ENCODE peak calls at places on chromosomes 16 and 17, in ten cellular contexts. One of them, this sample, is unnamed.

GRCh38 chr17:44014133-44014436 is 678 bp downstream of the TMEM101 start:
- DNase-seq in esophagus muscularis mucosa: no peak
- DNase-seq in Peyer's patch: no peak
- DNase-seq in A549: no peak
- DNase-seq in body of pancreas: no peak
- DNase-seq in testis: no peak
- DNase-seq in adrenal gland: no peak
- DNase-seq in H54: no peak
- DNase-seq in stomach: no peak
- DNase-seq in heart left ventricle: no peak
- DNase-seq in this sample: no peak

GRCh38 chr17:74631468-74632195 is 8.1 kb upstream of the CD300E start:
- DNase-seq in esophagus muscularis mucosa: no peak
- DNase-seq in stomach: no peak
- DNase-seq in heart left ventricle: no peak
- DNase-seq in adrenal gland: no peak
- DNase-seq in H54: no peak
- DNase-seq in Peyer's patch: no peak
- DNase-seq in testis: no peak
- DNase-seq in A549: no peak
- DNase-seq in body of pancreas: no peak
- DNase-seq in this sample: no peak

GRCh38 chr16:26605872-26606271 is 460.9 kb upstream of the C16orf82 start:
- DNase-seq in Peyer's patch: no peak
- DNase-seq in heart left ventricle: no peak
- DNase-seq in body of pancreas: no peak
- DNase-seq in adrenal gland: no peak
- DNase-seq in stomach: no peak
- DNase-seq in A549: no peak
- DNase-seq in H54: no peak
- DNase-seq in testis: no peak
- DNase-seq in esophagus muscularis mucosa: peak
- DNase-seq in this sample: no peak

GRCh38 chr16:24118126-24118821 is 137.9 kb upstream of the CACNG3 start:
- DNase-seq in testis: no peak
- DNase-seq in H54: no peak
- DNase-seq in esophagus muscularis mucosa: no peak
- DNase-seq in A549: no peak
- DNase-seq in stomach: no peak
- DNase-seq in Peyer's patch: no peak
- DNase-seq in body of pancreas: no peak
- DNase-seq in heart left ventricle: peak
- DNase-seq in adrenal gland: no peak
- DNase-seq in this sample: no peak

GRCh38 chr17:74116087-74116717 is 87.3 kb upstream of the RPL38 start:
- DNase-seq in testis: no peak
- DNase-seq in stomach: no peak
- DNase-seq in H54: peak
- DNase-seq in adrenal gland: no peak
- DNase-seq in esophagus muscularis mucosa: no peak
- DNase-seq in Peyer's patch: peak
- DNase-seq in heart left ventricle: no peak
- DNase-seq in body of pancreas: no peak
- DNase-seq in A549: no peak
- DNase-seq in this sample: no peak

GRCh38 chr17:43477832-43478634 is 5.7 kb upstream of the DHX8 start:
- DNase-seq in adrenal gland: no peak
- DNase-seq in Peyer's patch: no peak
- DNase-seq in A549: no peak
- DNase-seq in stomach: no peak
- DNase-seq in heart left ventricle: no peak
- DNase-seq in H54: no peak
- DNase-seq in testis: no peak
- DNase-seq in esophagus muscularis mucosa: no peak
- DNase-seq in body of pancreas: no peak
- DNase-seq in this sample: no peak

GRCh38 chr16:56673916-56674315 is 4.3 kb downstream of the MT1H start:
- DNase-seq in stomach: peak
- DNase-seq in body of pancreas: peak
- DNase-seq in Peyer's patch: no peak
- DNase-seq in A549: no peak
- DNase-seq in heart left ventricle: no peak
- DNase-seq in testis: no peak
- DNase-seq in adrenal gland: peak
- DNase-seq in H54: no peak
- DNase-seq in esophagus muscularis mucosa: no peak
- DNase-seq in this sample: no peak

GRCh38 chr16:19655242-19655777 is 62.7 kb downstream of the KNOP1 start:
- DNase-seq in body of pancreas: no peak
- DNase-seq in Peyer's patch: no peak
- DNase-seq in heart left ventricle: no peak
- DNase-seq in stomach: no peak
- DNase-seq in esophagus muscularis mucosa: no peak
- DNase-seq in H54: no peak
- DNase-seq in adrenal gland: no peak
- DNase-seq in A549: no peak
- DNase-seq in testis: peak
- DNase-seq in this sample: no peak

GRCh38 chr16:30367349-30368009 is 2.8 kb downstream of the TBC1D10B start:
- DNase-seq in Peyer's patch: no peak
- DNase-seq in body of pancreas: no peak
- DNase-seq in esophagus muscularis mucosa: no peak
- DNase-seq in A549: no peak
- DNase-seq in testis: no peak
- DNase-seq in H54: no peak
- DNase-seq in stomach: no peak
- DNase-seq in adrenal gland: no peak
- DNase-seq in heart left ventricle: no peak
- DNase-seq in this sample: no peak

GRCh38 chr16:30368792-30369090 is 1.6 kb downstream of the TBC1D10B start:
- DNase-seq in stomach: no peak
- DNase-seq in A549: no peak
- DNase-seq in esophagus muscularis mucosa: no peak
- DNase-seq in body of pancreas: no peak
- DNase-seq in testis: no peak
- DNase-seq in heart left ventricle: no peak
- DNase-seq in adrenal gland: no peak
- DNase-seq in Peyer's patch: no peak
- DNase-seq in H54: no peak
- DNase-seq in this sample: no peak

GRCh38 chr16:30369938-30370443 is 303 bp downstream of the TBC1D10B start:
- DNase-seq in adrenal gland: no peak
- DNase-seq in Peyer's patch: no peak
- DNase-seq in testis: no peak
- DNase-seq in H54: no peak
- DNase-seq in heart left ventricle: no peak
- DNase-seq in esophagus muscularis mucosa: no peak
- DNase-seq in stomach: no peak
- DNase-seq in A549: no peak
- DNase-seq in body of pancreas: no peak
- DNase-seq in this sample: peak

GRCh38 chr16:30369091-30369937 is 980 bp downstream of the TBC1D10B start:
- DNase-seq in A549: no peak
- DNase-seq in stomach: no peak
- DNase-seq in body of pancreas: no peak
- DNase-seq in H54: no peak
- DNase-seq in adrenal gland: peak
- DNase-seq in esophagus muscularis mucosa: no peak
- DNase-seq in heart left ventricle: no peak
- DNase-seq in Peyer's patch: no peak
- DNase-seq in testis: no peak
- DNase-seq in this sample: no peak

DNA sequence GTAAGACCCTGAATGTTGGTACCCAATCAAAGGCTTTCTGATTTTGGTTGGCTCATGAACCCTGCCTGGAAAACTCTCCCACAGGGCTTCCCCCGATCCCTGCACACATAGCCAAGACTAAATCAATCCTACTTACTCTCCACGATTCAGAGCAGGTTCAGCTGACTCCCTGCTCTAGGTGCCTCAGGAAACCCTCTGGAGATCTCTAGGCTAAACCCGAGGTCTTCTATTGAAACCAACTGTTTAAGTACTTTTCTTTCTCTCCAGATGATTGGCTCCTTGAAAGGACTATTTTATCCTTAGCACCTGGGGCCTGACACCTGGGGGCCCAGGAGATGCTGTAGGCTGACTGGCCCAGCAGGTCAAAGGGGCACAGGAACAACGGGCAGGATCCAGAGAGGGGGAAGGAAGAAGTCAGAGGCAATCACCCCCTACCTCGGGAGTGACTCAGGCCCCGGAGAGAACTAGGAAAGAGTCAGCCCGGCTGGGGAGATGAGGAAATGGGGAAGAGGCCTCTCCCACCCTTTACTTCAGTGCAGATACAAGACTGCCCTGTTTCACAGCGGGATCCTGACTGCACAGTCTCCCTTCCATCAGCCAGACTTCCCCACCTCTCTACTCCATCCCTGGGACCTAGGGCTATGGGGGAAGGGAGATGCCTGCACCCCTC is 2.0 kb downstream of the TBC1D10B start:
- DNase-seq in esophagus muscularis mucosa: no peak
- DNase-seq in body of pancreas: no peak
- DNase-seq in A549: no peak
- DNase-seq in heart left ventricle: no peak
- DNase-seq in adrenal gland: no peak
- DNase-seq in testis: no peak
- DNase-seq in stomach: no peak
- DNase-seq in H54: peak
- DNase-seq in Peyer's patch: no peak
- DNase-seq in this sample: no peak
- TF ChIP-seq POLR2A in esophagus muscularis mucosa: no peak
- TF ChIP-seq POLR2A in body of pancreas: no peak
- TF ChIP-seq POLR2A in A549: no peak
- TF ChIP-seq POLR2A in heart left ventricle: no peak
- TF ChIP-seq POLR2A in adrenal gland: no peak
- TF ChIP-seq POLR2A in testis: no peak
- TF ChIP-seq POLR2A in stomach: no peak
- TF ChIP-seq POLR2A in H54: no peak
- TF ChIP-seq POLR2A in Peyer's patch: no peak
- TF ChIP-seq POLR2A in this sample: no peak

GRCh38 chr16:89298826-89299225 is 81.3 kb downstream of the ZNF778 start:
- DNase-seq in body of pancreas: no peak
- DNase-seq in A549: no peak
- DNase-seq in stomach: no peak
- DNase-seq in adrenal gland: no peak
- DNase-seq in esophagus muscularis mucosa: no peak
- DNase-seq in testis: no peak
- DNase-seq in heart left ventricle: no peak
- DNase-seq in H54: no peak
- DNase-seq in Peyer's patch: no peak
- DNase-seq in this sample: no peak

GRCh38 chr16:89303604-89304003 is 86.1 kb downstream of the ZNF778 start:
- DNase-seq in body of pancreas: no peak
- DNase-seq in testis: no peak
- DNase-seq in Peyer's patch: no peak
- DNase-seq in esophagus muscularis mucosa: no peak
- DNase-seq in stomach: no peak
- DNase-seq in adrenal gland: no peak
- DNase-seq in H54: no peak
- DNase-seq in A549: no peak
- DNase-seq in heart left ventricle: no peak
- DNase-seq in this sample: no peak

GRCh38 chr16:89297870-89298545 is 80.5 kb downstream of the ZNF778 start:
- DNase-seq in Peyer's patch: no peak
- DNase-seq in testis: no peak
- DNase-seq in H54: no peak
- DNase-seq in heart left ventricle: no peak
- DNase-seq in stomach: no peak
- DNase-seq in esophagus muscularis mucosa: no peak
- DNase-seq in A549: no peak
- DNase-seq in adrenal gland: no peak
- DNase-seq in body of pancreas: no peak
- DNase-seq in this sample: no peak

GRCh38 chr16:89300311-89300975 is 82.9 kb downstream of the ZNF778 start:
- DNase-seq in H54: no peak
- DNase-seq in esophagus muscularis mucosa: no peak
- DNase-seq in adrenal gland: peak
- DNase-seq in testis: peak
- DNase-seq in Peyer's patch: no peak
- DNase-seq in heart left ventricle: peak
- DNase-seq in stomach: peak
- DNase-seq in A549: no peak
- DNase-seq in body of pancreas: peak
- DNase-seq in this sample: no peak

GRCh38 chr16:89300976-89301360 is 83.5 kb downstream of the ZNF778 start:
- DNase-seq in adrenal gland: no peak
- DNase-seq in Peyer's patch: no peak
- DNase-seq in body of pancreas: no peak
- DNase-seq in A549: no peak
- DNase-seq in H54: no peak
- DNase-seq in stomach: no peak
- DNase-seq in heart left ventricle: no peak
- DNase-seq in esophagus muscularis mucosa: no peak
- DNase-seq in testis: no peak
- DNase-seq in this sample: no peak
- TF ChIP-seq POLR2A in adrenal gland: no peak
- TF ChIP-seq POLR2A in Peyer's patch: no peak
- TF ChIP-seq POLR2A in body of pancreas: no peak
- TF ChIP-seq POLR2A in A549: no peak
- TF ChIP-seq POLR2A in H54: no peak
- TF ChIP-seq POLR2A in stomach: no peak
- TF ChIP-seq POLR2A in heart left ventricle: no peak
- TF ChIP-seq POLR2A in esophagus muscularis mucosa: no peak
- TF ChIP-seq POLR2A in testis: no peak
- TF ChIP-seq POLR2A in this sample: no peak

DNA sequence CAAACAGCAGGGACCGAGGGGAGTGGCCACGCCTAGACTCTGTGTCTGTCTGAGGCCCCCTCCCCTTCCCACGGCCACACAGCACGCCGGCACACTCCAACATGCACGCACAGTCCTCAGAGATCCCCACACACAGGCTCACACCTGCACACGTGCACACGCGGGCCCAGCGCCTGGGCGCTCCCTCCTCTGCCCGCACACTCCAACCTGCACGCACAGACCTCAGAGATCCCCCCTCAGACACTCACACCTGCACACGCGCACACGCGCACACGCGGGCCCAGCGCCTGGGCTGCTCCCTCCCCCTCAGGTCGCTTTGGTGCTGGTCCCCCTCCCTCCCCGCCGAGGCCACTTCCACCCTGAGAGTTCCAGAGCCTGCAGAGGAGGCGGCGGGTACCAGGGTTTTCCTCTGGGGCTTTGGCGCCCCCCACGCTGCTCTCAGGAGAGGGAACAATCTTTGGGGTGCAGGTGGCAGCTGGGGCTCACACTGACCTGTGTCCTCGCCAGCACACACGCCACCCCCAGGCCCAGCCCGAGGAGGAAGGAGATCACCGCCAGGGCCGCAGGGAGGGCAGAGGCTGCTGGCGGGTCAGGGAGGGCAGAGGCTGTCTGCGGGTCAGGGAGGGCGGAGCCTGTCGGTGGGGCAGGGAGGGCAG is 1.6 kb downstream of the CD7 start:
- DNase-seq in testis: no peak
- DNase-seq in stomach: no peak
- DNase-seq in Peyer's patch: peak
- DNase-seq in body of pancreas: no peak
- DNase-seq in esophagus muscularis mucosa: no peak
- DNase-seq in adrenal gland: no peak
- DNase-seq in heart left ventricle: no peak
- DNase-seq in A549: no peak
- DNase-seq in H54: no peak
- DNase-seq in this sample: no peak
- TF ChIP-seq POLR2A in testis: no peak
- TF ChIP-seq POLR2A in stomach: no peak
- TF ChIP-seq POLR2A in Peyer's patch: no peak
- TF ChIP-seq POLR2A in body of pancreas: no peak
- TF ChIP-seq POLR2A in esophagus muscularis mucosa: no peak
- TF ChIP-seq POLR2A in adrenal gland: no peak
- TF ChIP-seq POLR2A in heart left ventricle: no peak
- TF ChIP-seq POLR2A in A549: no peak
- TF ChIP-seq POLR2A in H54: no peak
- TF ChIP-seq POLR2A in this sample: no peak

GRCh38 chr17:17682737-17683675 is 1.7 kb downstream of the RAI1 start:
- DNase-seq in esophagus muscularis mucosa: no peak
- DNase-seq in H54: no peak
- DNase-seq in stomach: peak
- DNase-seq in adrenal gland: peak
- DNase-seq in A549: peak
- DNase-seq in body of pancreas: peak
- DNase-seq in Peyer's patch: peak
- DNase-seq in heart left ventricle: peak
- DNase-seq in testis: peak
- DNase-seq in this sample: no peak

GRCh38 chr17:17681187-17681743 is at the start of gene RAI1:
- DNase-seq in adrenal gland: peak
- DNase-seq in Peyer's patch: peak
- DNase-seq in stomach: peak
- DNase-seq in heart left ventricle: peak
- DNase-seq in H54: peak
- DNase-seq in esophagus muscularis mucosa: no peak
- DNase-seq in body of pancreas: peak
- DNase-seq in A549: peak
- DNase-seq in testis: peak
- DNase-seq in this sample: peak

GRCh38 chr17:17683710-17684365 is 2.6 kb downstream of the RAI1 start:
- DNase-seq in A549: no peak
- DNase-seq in H54: no peak
- DNase-seq in stomach: no peak
- DNase-seq in testis: no peak
- DNase-seq in heart left ventricle: no peak
- DNase-seq in Peyer's patch: no peak
- DNase-seq in esophagus muscularis mucosa: no peak
- DNase-seq in adrenal gland: no peak
- DNase-seq in body of pancreas: no peak
- DNase-seq in this sample: no peak

GRCh38 chr17:17681744-17682292 is 560 bp downstream of the RAI1 start:
- DNase-seq in adrenal gland: peak
- DNase-seq in Peyer's patch: no peak
- DNase-seq in stomach: no peak
- DNase-seq in heart left ventricle: peak
- DNase-seq in testis: peak
- DNase-seq in body of pancreas: peak
- DNase-seq in H54: no peak
- DNase-seq in esophagus muscularis mucosa: no peak
- DNase-seq in A549: no peak
- DNase-seq in this sample: no peak

GRCh38 chr17:17682293-17682736 is 1.1 kb downstream of the RAI1 start:
- DNase-seq in Peyer's patch: peak
- DNase-seq in testis: peak
- DNase-seq in adrenal gland: peak
- DNase-seq in A549: peak
- DNase-seq in H54: peak
- DNase-seq in esophagus muscularis mucosa: no peak
- DNase-seq in stomach: peak
- DNase-seq in heart left ventricle: peak
- DNase-seq in body of pancreas: peak
- DNase-seq in this sample: no peak
- TF ChIP-seq POLR2A in Peyer's patch: no peak
- TF ChIP-seq POLR2A in testis: no peak
- TF ChIP-seq POLR2A in adrenal gland: no peak
- TF ChIP-seq POLR2A in A549: peak
- TF ChIP-seq POLR2A in H54: peak
- TF ChIP-seq POLR2A in esophagus muscularis mucosa: no peak
- TF ChIP-seq POLR2A in stomach: no peak
- TF ChIP-seq POLR2A in heart left ventricle: no peak
- TF ChIP-seq POLR2A in body of pancreas: no peak
- TF ChIP-seq POLR2A in this sample: peak